ENCODE peak calls at places on chromosomes 6 and 20, in eight cellular contexts. G, L, M, S, D, W, C and X are unnamed samples. For H3K4me1, the result is how much of the 10 kb centered on the place peaks cover.

GRCh38 chr6:33589723-33590530 is 9.9 kb upstream of the BAK1 start:
- DNase-seq in G (peak), L (peak), M (peak), S (no peak), D (peak), W (peak), C (peak), X (peak)

GRCh38 chr20:60851826-60852704 is 400.0 kb upstream of the CDH4 start:
- DNase-seq in G (no peak), L (no peak), M (peak), S (no peak), D (no peak), W (no peak), C (no peak), X (no peak)

GRCh38 chr6:20169786-20170185 is 42.5 kb downstream of the MBOAT1 start:
- DNase-seq in G (no peak), L (no peak), M (no peak), S (no peak), D (no peak), W (no peak), C (no peak), X (no peak)

GRCh38 chr6:54646069-54646468 is 200.5 kb upstream of the FAM83B start:
- DNase-seq in G (no peak), L (no peak), M (no peak), S (no peak), D (no peak), W (no peak), C (no peak), X (no peak)

GRCh38 chr20:1946762-1947534 is 46.9 kb downstream of the PDYN start:
- DNase-seq in G (peak), L (no peak), M (peak), S (no peak), D (peak), W (no peak), C (no peak), X (peak)

GRCh38 chr6:122715725-122716124 is 63.8 kb upstream of the FABP7 start:
- DNase-seq in G (no peak), L (no peak), M (no peak), S (no peak), D (no peak), W (no peak), C (no peak), X (no peak)

GRCh38 chr6:113825776-113826175 is 31.4 kb upstream of the MARCKS start:
- DNase-seq in G (peak), L (peak), M (no peak), S (peak), D (peak), W (no peak), C (peak), X (peak)

GRCh38 chr6:35406666-35407065 is 45.5 kb upstream of the FANCE start:
- DNase-seq in G (no peak), L (no peak), M (no peak), S (no peak), D (no peak), W (no peak), C (no peak), X (no peak)

GRCh38 chr20:4944518-4944917 is 56.8 kb downstream of the SLC23A2 start:
- DNase-seq in G (no peak), L (no peak), M (no peak), S (no peak), D (no peak), W (no peak), C (peak), X (no peak)

GRCh38 chr20:64191002-64191401 is 26.8 kb downstream of the MYT1 start:
- DNase-seq in G (no peak), L (no peak), M (no peak), S (no peak), D (no peak), W (no peak), C (no peak), X (no peak)

GRCh38 chr6:95230071-95230740 is 347.1 kb upstream of the MANEA start:
- DNase-seq in G (no peak), L (no peak), M (no peak), S (no peak), D (no peak), W (no peak), C (no peak), X (no peak)

GRCh38 chr6:118680452-118681095 is 29.2 kb upstream of the CEP85L start:
- DNase-seq in G (no peak), L (no peak), M (no peak), S (no peak), D (no peak), W (no peak), C (no peak), X (peak)

DNA sequence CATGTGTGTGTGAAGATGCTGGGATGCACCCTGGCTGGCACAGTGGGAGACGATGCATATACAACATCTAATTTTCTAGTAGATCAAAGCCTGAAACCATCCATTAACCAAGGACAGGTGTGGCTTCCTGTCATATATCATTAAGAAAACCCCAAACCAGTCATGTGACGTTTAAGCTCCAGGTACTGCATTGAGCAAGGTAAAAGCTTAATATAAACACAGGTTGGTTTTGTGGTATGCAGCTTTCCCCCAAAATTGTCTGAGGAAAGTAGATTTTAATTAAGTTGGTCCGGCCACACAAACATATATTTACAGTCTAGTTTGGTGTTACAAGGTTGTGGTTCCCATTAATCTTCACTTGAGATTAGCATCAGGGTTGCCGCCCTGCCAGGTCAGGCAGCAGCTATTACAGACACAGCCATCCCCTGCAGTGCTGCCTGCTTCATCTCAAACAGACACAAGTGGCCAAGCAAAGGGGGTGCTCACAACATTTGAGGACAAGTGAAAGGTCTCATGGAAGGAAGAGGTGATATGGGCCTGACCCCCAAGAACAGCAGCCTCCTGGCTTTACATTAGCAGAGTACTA is 48.6 kb upstream of the NAA20 start:
- DNase-seq in G (no peak), L (no peak), M (no peak), S (no peak), D (no peak), W (no peak), C (no peak), X (no peak)
- H3K4me1 ChIP-seq in G (under half), L (under half), M (under half), S (under half), D (under half), W (under half), C (under half), X (under half)

GRCh38 chr6:83429269-83429668 is 1.6 kb downstream of the ME1 start:
- DNase-seq in G (no peak), L (no peak), M (no peak), S (no peak), D (no peak), W (no peak), C (no peak), X (no peak)
- H3K4me3 ChIP-seq in G (no peak), L (no peak), M (no peak), S (peak), D (peak), W (peak), C (peak), X (no peak)

DNA sequence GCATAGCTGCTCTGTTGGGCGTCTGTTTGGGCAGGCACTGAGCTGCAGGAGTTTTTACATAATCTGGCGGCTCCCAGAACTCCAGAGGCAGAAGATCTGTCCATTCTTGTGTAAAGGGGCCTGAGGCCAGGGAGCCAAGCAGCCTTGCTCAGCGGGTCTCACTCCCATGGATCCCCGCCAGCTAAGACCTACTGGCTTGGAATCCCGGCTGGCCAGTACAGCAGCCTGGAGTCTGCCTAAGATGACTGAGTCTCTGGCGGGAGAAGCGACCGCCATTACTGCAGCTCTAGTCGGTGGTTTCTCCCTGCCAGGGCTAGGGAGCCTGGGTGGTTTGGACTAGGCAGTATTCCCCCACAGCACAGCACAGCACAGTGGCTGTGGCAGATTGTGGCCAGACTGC is 268.4 kb upstream of the SYNCRIP start:
- DNase-seq in G (no peak), L (no peak), M (no peak), S (no peak), D (no peak), W (no peak), C (no peak), X (no peak)
- H3K27ac ChIP-seq in G (no peak), L (no peak), M (no peak), S (no peak), D (no peak), W (no peak), C (no peak), X (no peak)

GRCh38 chr20:48725589-48725991 is 102.2 kb downstream of the PREX1 start:
- DNase-seq in G (no peak), L (no peak), M (peak), S (no peak), D (no peak), W (peak), C (peak), X (no peak)
- H3K4me1 ChIP-seq in G (under half), L (under half), M (under half), S (under half), D (half or more), W (under half), C (under half), X (under half)

DNA sequence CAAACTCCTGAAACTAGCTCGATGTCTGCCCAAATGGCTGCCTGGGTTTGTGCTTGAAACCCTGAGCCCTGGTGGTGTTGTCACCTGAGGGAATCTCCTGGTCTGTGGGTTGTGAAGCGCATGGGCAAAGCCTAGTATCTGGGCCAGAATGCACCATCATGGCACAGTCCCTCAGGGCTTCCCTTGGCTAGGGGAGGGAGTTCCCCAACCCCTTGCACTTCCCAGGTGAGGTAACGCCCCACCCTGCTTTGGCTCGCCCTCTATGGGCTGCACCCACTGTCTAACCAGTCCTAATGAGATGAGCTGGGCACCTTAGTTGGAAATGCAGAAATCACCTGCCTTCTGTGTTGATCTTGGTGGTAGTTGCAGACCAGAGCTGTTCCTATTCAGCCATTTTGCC is 152.9 kb upstream of the MAP3K7 start:
- DNase-seq in G (no peak), L (no peak), M (no peak), S (no peak), D (no peak), W (no peak), C (no peak), X (no peak)
- H3K4me3 ChIP-seq in G (no peak), L (no peak), M (no peak), S (no peak), D (no peak), W (no peak), C (no peak), X (no peak)

DNA sequence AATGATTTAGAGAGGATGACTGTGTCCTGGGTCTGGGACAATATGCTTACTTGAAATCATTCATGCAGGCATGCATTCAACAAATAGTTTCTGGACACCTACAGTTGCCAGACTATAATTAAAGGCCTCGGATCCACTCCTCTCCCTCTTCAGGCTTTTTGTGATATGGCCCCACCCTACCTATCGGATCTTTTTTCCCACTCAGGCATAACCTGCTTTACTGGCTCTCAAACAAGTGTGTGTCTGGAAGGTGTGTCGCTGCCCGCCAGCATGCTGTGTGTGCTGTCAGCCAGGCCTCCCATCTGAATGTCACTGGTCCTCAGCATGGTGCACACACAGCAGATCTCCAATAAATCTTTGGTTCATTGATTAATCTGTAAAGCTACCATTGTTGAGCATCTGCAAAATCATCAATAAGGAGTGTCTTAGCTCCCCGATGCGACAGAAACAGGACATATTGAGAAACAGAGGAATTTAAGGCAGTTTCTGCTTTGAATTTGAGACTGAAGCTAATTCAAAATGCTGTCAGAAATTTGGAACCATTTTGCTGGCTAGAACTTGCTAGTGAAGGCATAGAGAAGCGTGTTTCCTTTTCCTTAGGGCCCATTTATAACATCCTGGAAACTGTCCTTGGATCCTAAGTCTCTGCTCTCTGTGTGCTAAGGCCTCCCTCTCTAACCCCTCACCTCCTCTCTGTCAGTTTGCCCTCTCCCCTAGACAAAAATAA is 23.5 kb upstream of the CCN6 start:
- DNase-seq in G (no peak), L (no peak), M (no peak), S (no peak), D (no peak), W (no peak), C (no peak), X (no peak)
- H3K27ac ChIP-seq in G (peak), L (no peak), M (no peak), S (no peak), D (no peak), W (no peak), C (no peak), X (no peak)

GRCh38 chr20:38633577-38634093 is 32.0 kb downstream of the ARHGAP40 start:
- DNase-seq in G (no peak), L (peak), M (peak), S (no peak), D (no peak), W (peak), C (peak), X (peak)
- H3K4me1 ChIP-seq in G (under half), L (under half), M (under half), S (under half), D (under half), W (under half), C (under half), X (under half)